ENCODE peak calls at places on chromosome 3, in four cellular contexts. R is stimulated activated naive B cell treated with anti-CD40 and anti-IgM and Interleukin-4, amounts not matched to agents 10 μg/mL and 1 μg/mL and 100 μg/mL, for 72 hours; W is HuH-7.5; F is GM23338. Z is an unnamed sample.

GRCh38 chr3:188624384-188624783 is 470.4 kb downstream of the LPP start:
- DNase-seq in R (no peak), F (no peak), W (no peak), Z (no peak)

GRCh38 chr3:157438371-157438735 is 1.7 kb downstream of the PTX3 start:
- DNase-seq in W (peak; percentile 18), F (peak; percentile 33), R (no peak), Z (peak; percentile 45)

GRCh38 chr3:78204977-78205376 is 1165.1 kb downstream of the ROBO2 start:
- DNase-seq in W (no peak), R (no peak), F (peak; percentile 46), Z (no peak)

GRCh38 chr3:141306922-141307321 is 61.4 kb upstream of the ZBTB38 start:
- DNase-seq in F (no peak), R (no peak), W (no peak), Z (no peak)

GRCh38 chr3:167467848-167468611 is 5.8 kb downstream of the SERPINI2 start:
- DNase-seq in F (no peak), R (no peak), W (peak; percentile 3), Z (no peak)

GRCh38 chr3:24493951-24494615 is 567 bp downstream of the THRB start:
- DNase-seq in F (peak; percentile 68), W (peak; percentile 86), R (peak; percentile 25), Z (peak; percentile 62)

GRCh38 chr3:138263104-138263503 is 66.5 kb downstream of the NME9 start:
- DNase-seq in R (no peak), F (peak; percentile 16), W (no peak), Z (no peak)

GRCh38 chr3:98900265-98901031 is 1.0 kb downstream of the DCBLD2 start:
- DNase-seq in W (no peak), R (no peak), F (no peak), Z (no peak)

GRCh38 chr3:184815046-184815930 is 3.3 kb downstream of the VPS8 start:
- DNase-seq in F (no peak), W (no peak), R (no peak), Z (no peak)

GRCh38 chr3:35677797-35678196 is 38.5 kb downstream of the ARPP21 start:
- DNase-seq in W (no peak), R (no peak), F (no peak), Z (no peak)

GRCh38 chr3:4581040-4581439 is 87.9 kb downstream of the ITPR1 start:
- DNase-seq in F (no peak), R (no peak), W (no peak), Z (no peak)

GRCh38 chr3:58628823-58629562 is 37.6 kb downstream of the FAM3D start:
- DNase-seq in W (no peak), F (no peak), R (no peak), Z (no peak)

GRCh38 chr3:124576565-124577493 is 153.4 kb upstream of the UMPS start:
- DNase-seq in F (no peak), R (no peak), W (no peak), Z (no peak)

GRCh38 chr3:138078901-138079344 is 36.5 kb downstream of the DZIP1L start:
- DNase-seq in F (no peak), R (no peak), W (no peak), Z (no peak)

GRCh38 chr3:31472479-31473390 is 60.0 kb upstream of the STT3B start:
- DNase-seq in F (no peak), W (no peak), R (no peak), Z (no peak)

GRCh38 chr3:197085137-197085536 is 55.5 kb upstream of the MELTF start:
- DNase-seq in R (no peak), F (no peak), W (no peak), Z (no peak)

GRCh38 chr3:135326851-135327250 is 531.8 kb downstream of the EPHB1 start:
- DNase-seq in R (no peak), F (no peak), W (no peak), Z (no peak)

GRCh38 chr3:189338366-189338765 is 166.6 kb downstream of the TPRG1 start:
- DNase-seq in R (no peak), W (no peak), F (no peak), Z (no peak)

Z was measured in iPS-NIHi11.